ENCODE peak calls at places on chromosomes 12 and 14, in four cellular contexts. X is H1, V is sigmoid colon, K is GM12878. Z is an unnamed sample.

GRCh38 chr12:26791328-26791791 is 41.6 kb downstream of the ITPR2 start:
- DNase-seq in K (peak), X (no peak), V (no peak), Z (no peak)

GRCh38 chr12:112963227-112963861 is 15.0 kb upstream of the OAS2 start:
- DNase-seq in X (no peak), V (no peak), K (no peak), Z (no peak)

GRCh38 chr12:57341275-57341990 is 89.4 kb downstream of the R3HDM2 start:
- DNase-seq in K (no peak), V (no peak), X (no peak), Z (no peak)

GRCh38 chr12:8913702-8914032 is 642 bp upstream of the PHC1 start:
- DNase-seq in X (no peak), V (no peak), K (no peak), Z (no peak)

GRCh38 chr14:74492413-74493342 is at the start of gene NPC2:
- DNase-seq in V (no peak), X (no peak), K (no peak), Z (no peak)

GRCh38 chr14:54838931-54839512 is 63.6 kb downstream of the GCH1 start:
- DNase-seq in V (no peak), X (no peak), K (no peak), Z (no peak)

GRCh38 chr14:20631821-20632389 is 9.6 kb downstream of the OR6S1 start:
- DNase-seq in V (peak), X (peak), K (no peak), Z (no peak)

GRCh38 chr12:47779301-47779942 is 6.4 kb downstream of the SLC48A1 start:
- DNase-seq in X (peak), K (peak), V (peak), Z (peak)

GRCh38 chr12:110262442-110263388 is 18.3 kb upstream of the ATP2A2 start:
- DNase-seq in K (no peak), X (no peak), V (no peak), Z (no peak)

GRCh38 chr14:65095633-65096205 is 6.6 kb downstream of the MAX start:
- DNase-seq in K (no peak), X (no peak), V (peak), Z (no peak)

GRCh38 chr14:64440494-64440893 is 24.8 kb upstream of the AKAP5 start:
- DNase-seq in X (no peak), V (no peak), K (no peak), Z (no peak)

GRCh38 chr12:53048780-53049401 is 974 bp upstream of the TNS2 start:
- DNase-seq in K (no peak), X (no peak), V (peak), Z (no peak)

GRCh38 chr12:26188132-26188531 is 7.2 kb upstream of the SSPN start:
- DNase-seq in K (no peak), X (no peak), V (no peak), Z (no peak)

GRCh38 chr12:91395628-91396027 is 213.0 kb upstream of the DCN start:
- DNase-seq in K (no peak), V (no peak), X (no peak), Z (no peak)

GRCh38 chr12:27177716-27178115 is 66.4 kb upstream of the STK38L start:
- DNase-seq in V (no peak), K (no peak), X (no peak), Z (no peak)

GRCh38 chr12:40439771-40440492 is 215.1 kb downstream of the LRRK2 start:
- DNase-seq in V (no peak), K (no peak), X (no peak), Z (no peak)

GRCh38 chr12:89346741-89347324 is 5.5 kb downstream of the DUSP6 start:
- DNase-seq in X (no peak), V (peak), K (no peak), Z (no peak)

GRCh38 chr14:23095196-23096108 is at the start of gene C14orf119:
- DNase-seq in K (peak), V (peak), X (no peak), Z (peak)

GRCh38 chr12:44307506-44308168 is 471.8 kb downstream of the TMEM117 start:
- DNase-seq in K (no peak), X (no peak), V (no peak), Z (no peak)

GRCh38 chr14:72172597-72172996 is 240.4 kb downstream of the RGS6 start:
- DNase-seq in X (no peak), K (no peak), V (no peak), Z (no peak)

GRCh38 chr14:59251811-59252771 is 63.6 kb downstream of the DAAM1 start:
- DNase-seq in V (no peak), K (no peak), X (no peak), Z (no peak)

GRCh38 chr14:83463500-83464098 is 1929.9 kb upstream of the SEL1L start:
- DNase-seq in X (peak), K (no peak), V (no peak), Z (no peak)

GRCh38 chr14:87896393-87897380 is 96.3 kb downstream of the GALC start:
- DNase-seq in K (no peak), X (no peak), V (no peak), Z (no peak)

GRCh38 chr12:45615268-45615667 is 114.2 kb upstream of the ARID2 start:
- DNase-seq in K (no peak), V (no peak), X (no peak), Z (no peak)

GRCh38 chr14:66388516-66388915 is 97.7 kb upstream of the CCDC196 start:
- DNase-seq in X (no peak), V (no peak), K (no peak), Z (no peak)

GRCh38 chr14:61992139-61992538 is 229.9 kb downstream of the SNAPC1 start:
- DNase-seq in V (no peak), K (no peak), X (no peak), Z (no peak)

GRCh38 chr12:53820503-53820902 is 68.7 kb upstream of the CISTR start:
- DNase-seq in K (no peak), X (no peak), V (no peak), Z (no peak)

GRCh38 chr12:109130755-109131521 is 14.6 kb downstream of the ACACB start:
- DNase-seq in X (no peak), V (peak), K (no peak), Z (no peak)

GRCh38 chr14:41607119-41607785 is 576 bp downstream of the LRFN5 start:
- DNase-seq in K (no peak), V (no peak), X (peak), Z (no peak)

GRCh38 chr14:34766060-34766459 is 51.7 kb upstream of the CFL2 start:
- DNase-seq in V (no peak), K (no peak), X (no peak), Z (no peak)

GRCh38 chr12:127780881-127781280 is 486.1 kb upstream of the TMEM132C start:
- DNase-seq in K (no peak), X (no peak), V (no peak), Z (no peak)

GRCh38 chr12:3527736-3528135 is 36.7 kb downstream of the PRMT8 start:
- DNase-seq in V (no peak), X (no peak), K (no peak), Z (no peak)

GRCh38 chr12:124910561-124911478 is 3.6 kb downstream of the UBC start:
- DNase-seq in V (no peak), X (no peak), K (no peak), Z (no peak)
- TF ChIP-seq POLR2A in V (peak), X (peak), K (peak), Z (peak)

GRCh38 chr12:56041579-56042429 is at the start of gene RPS26:
- DNase-seq in X (peak), V (peak), K (peak), Z (peak)
- TF ChIP-seq POLR2AphosphoS5 in X (peak), V (peak), K (peak), Z (peak)

GRCh38 chr12:130873106-130873795 is 1.4 kb downstream of the RAN start:
- DNase-seq in V (no peak), X (no peak), K (no peak), Z (no peak)

GRCh38 chr12:130870442-130871285 is 1.2 kb upstream of the RAN start:
- DNase-seq in K (peak), V (peak), X (peak), Z (peak)

GRCh38 chr12:130873825-130874224 is 2.0 kb downstream of the RAN start:
- DNase-seq in V (no peak), K (no peak), X (no peak), Z (no peak)

GRCh38 chr12:130871286-130872178 is at the start of gene RAN:
- DNase-seq in V (peak), K (peak), X (peak), Z (peak)

GRCh38 chr12:130872179-130873096 is 572 bp downstream of the RAN start:
- DNase-seq in X (no peak), V (peak), K (no peak), Z (peak)
- TF ChIP-seq POLR2A in X (peak), V (no peak), K (peak), Z (peak)

GRCh38 chr12:82880442-82880901 is 193.8 kb downstream of the TMTC2 start:
- DNase-seq in V (no peak), X (no peak), K (no peak), Z (no peak)
- TF ChIP-seq POLR2AphosphoS5 in V (no peak), X (no peak), K (no peak), Z (no peak)

GRCh38 chr12:94625531-94625930 is 24.8 kb downstream of the TMCC3 start:
- DNase-seq in V (no peak), K (no peak), X (no peak), Z (no peak)

GRCh38 chr12:94621662-94622359 is 28.5 kb downstream of the TMCC3 start:
- DNase-seq in X (no peak), K (peak), V (no peak), Z (peak)

GRCh38 chr12:94620611-94621010 is 29.7 kb downstream of the TMCC3 start:
- DNase-seq in X (no peak), K (no peak), V (no peak), Z (no peak)

GRCh38 chr12:94623161-94623920 is 27.0 kb downstream of the TMCC3 start:
- DNase-seq in K (no peak), X (no peak), V (no peak), Z (no peak)

DNA sequence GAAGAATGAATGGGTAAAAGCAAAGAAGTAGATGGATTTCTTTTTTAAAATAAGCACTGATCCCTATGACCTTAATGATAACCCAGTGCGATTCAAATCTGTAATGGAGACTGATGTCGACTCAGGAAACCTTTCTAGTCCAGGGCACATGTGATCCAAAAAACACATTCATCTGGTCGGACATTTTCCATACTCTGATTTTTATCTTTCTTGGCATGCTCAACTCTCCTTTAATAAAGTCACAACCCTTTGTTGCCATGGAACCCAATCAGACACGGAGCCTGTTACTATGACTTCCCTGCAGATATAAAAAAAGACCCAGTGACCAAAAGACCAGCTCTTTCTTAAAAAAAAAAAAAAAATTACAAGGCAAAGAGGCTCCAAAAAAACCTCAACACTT is 27.9 kb downstream of the TMCC3 start:
- DNase-seq in X (no peak), V (no peak), K (no peak), Z (no peak)
- TF ChIP-seq POLR2A in X (no peak), V (no peak), K (no peak), Z (no peak)

Z was measured in GM12891.